ENCODE peak calls at places on chromosomes 1 and 21, in nine cellular contexts. R is IMR-90; P is stomach; E is myocyte; A is globus pallidus; K is lower leg skin; V is central memory CD8-positive, alpha-beta T cell; S is ovary; J is neural crest cell. Z is an unnamed sample.

GRCh38 chr1:90246069-90246468 is 251.2 kb downstream of the ZNF326 start:
- DNase-seq in R (no peak), P (no peak), E (no peak), A (no peak), K (no peak), V (no peak), S (no peak), J (no peak), Z (no peak)

GRCh38 chr1:182260516-182260915 is 131.1 kb downstream of the GLUL start:
- DNase-seq in R (no peak), P (no peak), E (peak), A (no peak), K (no peak), V (no peak), S (no peak), J (no peak), Z (no peak)

GRCh38 chr1:33970148-33970825 is 106.4 kb downstream of the HMGB4 start:
- DNase-seq in R (no peak), P (no peak), E (no peak), A (no peak), K (no peak), V (no peak), S (no peak), J (no peak), Z (no peak)

GRCh38 chr1:4915159-4915558 is 260.8 kb downstream of the AJAP1 start:
- DNase-seq in R (no peak), P (no peak), E (no peak), A (no peak), K (no peak), V (no peak), S (no peak), J (no peak), Z (no peak)

GRCh38 chr1:111793896-111794295 is 38.2 kb downstream of the DDX20 start:
- DNase-seq in R (no peak), P (no peak), E (no peak), A (no peak), K (no peak), V (no peak), S (no peak), J (no peak), Z (no peak)

GRCh38 chr1:86906419-86906818 is 7.5 kb downstream of the SELENOF start:
- DNase-seq in R (no peak), P (no peak), E (no peak), A (no peak), K (no peak), V (no peak), S (no peak), J (no peak), Z (peak)

GRCh38 chr1:108708726-108709660 is 3.7 kb upstream of the FNDC7 start:
- DNase-seq in R (no peak), P (no peak), E (no peak), A (no peak), K (no peak), V (peak), S (no peak), J (no peak), Z (peak)

GRCh38 chr21:45141507-45141906 is 67.1 kb downstream of the ADARB1 start:
- DNase-seq in R (no peak), P (no peak), E (no peak), A (no peak), K (no peak), V (no peak), S (no peak), J (no peak), Z (no peak)

GRCh38 chr1:207818971-207819451 is 67.2 kb downstream of the CD46 start:
- DNase-seq in R (peak), P (no peak), E (peak), A (no peak), K (peak), V (no peak), S (peak), J (no peak), Z (no peak)

GRCh38 chr1:41221995-41222991 is 19.8 kb downstream of the SCMH1 start:
- DNase-seq in R (no peak), P (no peak), E (peak), A (no peak), K (no peak), V (no peak), S (no peak), J (no peak), Z (no peak)

GRCh38 chr1:209688746-209689234 is 13.6 kb downstream of the G0S2 start:
- DNase-seq in R (peak), P (no peak), E (peak), A (no peak), K (no peak), V (no peak), S (no peak), J (no peak), Z (no peak)

GRCh38 chr1:157390646-157391045 is 161.7 kb downstream of the FCRL5 start:
- DNase-seq in R (peak), P (no peak), E (peak), A (no peak), K (no peak), V (no peak), S (no peak), J (no peak), Z (no peak)

GRCh38 chr1:56374026-56374974 is 205.1 kb downstream of the PLPP3 start:
- DNase-seq in R (peak), P (no peak), E (peak), A (no peak), K (no peak), V (no peak), S (no peak), J (no peak), Z (no peak)

GRCh38 chr1:207963429-207964194 is 52.7 kb upstream of the CD34 start:
- DNase-seq in R (peak), P (peak), E (peak), A (peak), K (peak), V (peak), S (peak), J (peak), Z (peak)

GRCh38 chr1:178531897-178532296 is 19.0 kb downstream of the TEX35 start:
- DNase-seq in R (no peak), P (no peak), E (no peak), A (no peak), K (no peak), V (no peak), S (peak), J (no peak), Z (no peak)

GRCh38 chr21:29904359-29905282 is 35.2 kb downstream of the GRIK1 start:
- DNase-seq in R (no peak), P (no peak), E (peak), A (no peak), K (no peak), V (no peak), S (no peak), J (no peak), Z (no peak)

GRCh38 chr1:91513160-91513559 is 12.5 kb downstream of the CDC7 start:
- DNase-seq in R (peak), P (no peak), E (peak), A (no peak), K (no peak), V (no peak), S (no peak), J (no peak), Z (no peak)

GRCh38 chr21:43315244-43316137 is 111.4 kb downstream of the SIK1 start:
- DNase-seq in R (no peak), P (no peak), E (no peak), A (no peak), K (no peak), V (no peak), S (no peak), J (no peak), Z (no peak)

GRCh38 chr1:7218210-7218832 is 433.1 kb downstream of the CAMTA1 start:
- DNase-seq in R (peak), P (no peak), E (peak), A (peak), K (no peak), V (no peak), S (peak), J (peak), Z (peak)

GRCh38 chr1:169487153-169487552 is 1.4 kb upstream of the SLC19A2 start:
- DNase-seq in R (peak), P (no peak), E (no peak), A (no peak), K (no peak), V (no peak), S (no peak), J (no peak), Z (no peak)

GRCh38 chr21:36320421-36321324 is 676 bp downstream of the MORC3 start:
- DNase-seq in R (peak), P (peak), E (peak), A (peak), K (peak), V (no peak), S (peak), J (peak), Z (no peak)

GRCh38 chr1:241447056-241447649 is 72.4 kb downstream of the FH start:
- DNase-seq in R (peak), P (no peak), E (peak), A (no peak), K (no peak), V (no peak), S (no peak), J (no peak), Z (no peak)

GRCh38 chr1:64187646-64188045 is 15.8 kb upstream of the UBE2U start:
- DNase-seq in R (no peak), P (no peak), E (peak), A (no peak), K (no peak), V (no peak), S (no peak), J (no peak), Z (no peak)

GRCh38 chr1:224641030-224641429 is 24.9 kb downstream of the CNIH3 start:
- DNase-seq in R (no peak), P (peak), E (no peak), A (no peak), K (no peak), V (no peak), S (no peak), J (no peak), Z (peak)

Z was measured in mucosa of descending colon.